ENCODE peak calls at places on chromosomes 6 and 20, in eight cellular contexts. P is A549, E is ovary, H is esophagus squamous epithelium, Z is upper lobe of left lung, Q is epithelial cell of esophagus, I is spleen, T is WERI-Rb-1. N is an unnamed sample.

GRCh38 chr6:92967352-92967751 is 452.0 kb downstream of the EPHA7 start:
- DNase-seq in I (no peak), H (no peak), P (no peak), Z (no peak), Q (no peak), E (no peak), T (no peak), N (no peak)

GRCh38 chr20:54086444-54087134 is 16.2 kb upstream of the BCAS1 start:
- DNase-seq in Z (no peak), P (no peak), I (no peak), H (no peak), T (no peak), E (no peak), Q (peak; percentile 47), N (no peak)

GRCh38 chr6:26123675-26124549 is 36.7 kb downstream of the HFE start:
- DNase-seq in Z (peak; percentile 81), Q (peak; percentile 99), T (peak; percentile 92), E (peak; percentile 78), I (peak; percentile 95), P (peak; percentile 98), H (peak; percentile 72), N (no peak)

GRCh38 chr20:4091332-4092135 is 76.2 kb upstream of the RNF24 start:
- DNase-seq in Z (peak; percentile 69), I (peak; percentile 83), P (peak; percentile 69), E (peak; percentile 39), Q (peak; percentile 58), T (peak; percentile 65), H (no peak), N (no peak)

GRCh38 chr6:96898241-96898851 is 655 bp upstream of the NDUFAF4 start:
- DNase-seq in E (no peak), Q (peak; percentile 29), T (no peak), P (peak; percentile 6), Z (no peak), I (no peak), H (no peak), N (no peak)

GRCh38 chr6:27684264-27685211 is 211.6 kb upstream of the ZNF184 start:
- DNase-seq in Z (no peak), P (peak; percentile 93), Q (peak; percentile 88), H (no peak), I (no peak), E (peak; percentile 54), T (no peak), N (no peak)

GRCh38 chr6:167839343-167839742 is 12.6 kb downstream of the AFDN start:
- DNase-seq in Q (no peak), T (no peak), H (no peak), P (no peak), I (no peak), E (no peak), Z (no peak), N (no peak)

GRCh38 chr6:45226081-45226480 is 102.0 kb upstream of the RUNX2 start:
- DNase-seq in Z (no peak), E (no peak), T (no peak), P (no peak), Q (no peak), I (no peak), H (no peak), N (no peak)

GRCh38 chr20:18657575-18657974 is 69.7 kb downstream of the DTD1 start:
- DNase-seq in E (no peak), P (no peak), I (no peak), Z (no peak), H (no peak), Q (peak; percentile 63), T (no peak), N (no peak)

GRCh38 chr20:40191573-40191972 is 497.5 kb downstream of the MAFB start:
- DNase-seq in Q (no peak), E (no peak), T (no peak), P (no peak), Z (no peak), I (no peak), H (no peak), N (no peak)

GRCh38 chr6:2999621-3000455 is at the start of gene NQO2:
- DNase-seq in E (peak; percentile 94), Z (peak; percentile 95), T (peak; percentile 98), H (peak; percentile 72), I (peak; percentile 98), Q (peak; percentile 88), P (peak; percentile 84), N (peak; percentile 94)

GRCh38 chr20:59159822-59160740 is 3.5 kb upstream of the ZNF831 start:
- DNase-seq in E (no peak), I (no peak), P (no peak), H (no peak), T (no peak), Q (no peak), Z (no peak), N (no peak)

DNA sequence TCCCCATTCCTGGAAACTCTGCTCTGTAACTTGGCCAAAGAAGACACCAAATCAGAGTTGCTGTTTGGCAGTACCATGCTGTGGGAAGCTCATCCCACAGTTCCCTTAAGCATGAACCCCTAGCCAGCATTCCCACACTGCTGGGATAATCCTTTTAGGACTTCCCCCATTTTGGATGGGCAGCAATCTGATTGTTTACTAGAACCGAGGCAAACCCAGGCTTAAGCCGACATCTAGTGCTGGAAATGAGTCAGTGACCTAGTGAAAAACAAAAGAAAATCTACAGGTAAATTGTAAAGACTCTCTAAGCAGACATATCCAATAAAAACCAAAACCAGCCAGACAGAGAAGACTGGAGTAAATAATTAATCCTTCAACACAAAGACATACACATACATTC is 5.2 kb downstream of the DNAH8 start:
- DNase-seq in Q (peak; percentile 45), Z (no peak), E (no peak), P (peak; percentile 10), T (peak; percentile 55), H (no peak), I (no peak), N (no peak)
- TF ChIP-seq CTCF in Q (peak; percentile 45), Z (no peak), E (no peak), P (no peak), T (peak; percentile 52), H (no peak), I (no peak), N (peak; percentile 21)

GRCh38 chr6:30891450-30891723 is 7.1 kb downstream of the DDR1 start:
- DNase-seq in Q (no peak), P (no peak), E (no peak), Z (no peak), T (no peak), I (no peak), H (no peak), N (no peak)

GRCh38 chr6:30893666-30894065 is 9.3 kb downstream of the DDR1 start:
- DNase-seq in H (no peak), T (no peak), E (no peak), Z (no peak), I (peak; percentile 44), P (no peak), Q (no peak), N (peak; percentile 48)

GRCh38 chr6:30894381-30894780 is 10.1 kb downstream of the DDR1 start:
- DNase-seq in Q (no peak), E (no peak), P (no peak), Z (no peak), T (no peak), I (peak; percentile 51), H (no peak), N (no peak)

GRCh38 chr6:30891816-30892553 is 7.7 kb downstream of the DDR1 start:
- DNase-seq in E (no peak), H (no peak), Z (no peak), Q (no peak), T (no peak), P (no peak), I (peak; percentile 43), N (no peak)

GRCh38 chr6:30893001-30893591 is 8.8 kb downstream of the DDR1 start:
- DNase-seq in I (no peak), H (no peak), Z (no peak), P (no peak), E (no peak), T (no peak), Q (no peak), N (peak; percentile 81)
- TF ChIP-seq CTCF in I (no peak), H (no peak), Z (no peak), P (no peak), E (no peak), T (peak; percentile 31), Q (no peak), N (peak; percentile 46)

GRCh38 chr6:85771925-85772430 is 129.3 kb upstream of the SYNCRIP start:
- DNase-seq in P (no peak), E (no peak), Q (no peak), H (no peak), T (no peak), Z (no peak), I (no peak), N (no peak)

GRCh38 chr6:85771455-85771854 is 128.8 kb upstream of the SYNCRIP start:
- DNase-seq in H (no peak), E (no peak), Z (no peak), T (no peak), P (no peak), Q (no peak), I (no peak), N (no peak)

GRCh38 chr6:85772641-85773040 is 130.0 kb upstream of the SYNCRIP start:
- DNase-seq in Z (no peak), P (no peak), H (no peak), I (no peak), Q (no peak), T (no peak), E (no peak), N (no peak)

GRCh38 chr6:85775883-85776282 is 133.2 kb upstream of the SYNCRIP start:
- DNase-seq in T (no peak), Q (no peak), H (no peak), I (no peak), Z (no peak), E (no peak), P (no peak), N (no peak)
- TF ChIP-seq CTCF in T (no peak), Q (no peak), H (no peak), I (no peak), Z (no peak), E (no peak), P (no peak), N (no peak)

GRCh38 chr20:49348563-49348962 is 70.7 kb upstream of the ZNFX1 start:
- DNase-seq in T (no peak), H (no peak), E (no peak), P (no peak), I (no peak), Q (no peak), Z (no peak), N (no peak)

GRCh38 chr20:49345538-49345937 is 67.7 kb upstream of the ZNFX1 start:
- DNase-seq in Q (peak; percentile 48), T (no peak), Z (no peak), H (no peak), I (no peak), P (peak; percentile 70), E (no peak), N (no peak)

GRCh38 chr20:49347156-49347555 is 69.3 kb upstream of the ZNFX1 start:
- DNase-seq in H (no peak), Q (no peak), I (no peak), Z (no peak), T (no peak), P (no peak), E (no peak), N (no peak)

GRCh38 chr20:49344975-49345374 is 67.1 kb upstream of the ZNFX1 start:
- DNase-seq in P (peak; percentile 83), E (peak; percentile 18), Z (no peak), I (no peak), H (no peak), T (no peak), Q (peak; percentile 85), N (no peak)

DNA sequence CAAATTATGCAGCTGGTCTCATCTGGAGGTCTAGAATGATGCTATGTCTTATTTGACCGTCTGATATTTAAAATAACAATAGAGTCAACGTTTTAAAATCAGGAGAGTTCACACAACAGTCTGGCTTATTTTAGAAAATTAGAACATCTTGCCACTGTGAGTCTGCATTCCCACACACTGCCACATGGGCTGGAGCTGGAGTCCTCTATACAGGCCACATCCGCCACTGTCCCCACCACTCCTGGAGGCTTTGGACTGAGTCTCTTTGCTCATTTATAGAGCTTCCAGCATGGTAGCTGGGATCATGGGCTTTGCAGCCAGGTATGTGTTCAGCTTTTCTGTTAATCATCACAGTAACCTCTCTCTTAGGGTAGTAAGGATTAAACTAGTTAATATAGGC is 68.8 kb upstream of the ZNFX1 start:
- DNase-seq in I (no peak), Z (no peak), E (no peak), Q (no peak), T (no peak), H (no peak), P (no peak), N (no peak)
- TF ChIP-seq CTCF in I (no peak), Z (no peak), E (no peak), Q (no peak), T (no peak), H (no peak), P (no peak), N (peak; percentile 34)